ENCODE peak calls at places on chromosomes 3 and 15, in five cellular contexts. T, D, L, B and X are unnamed samples.

GRCh38 chr15:65818927-65819562 is 27.0 kb upstream of the DENND4A start:
- DNase-seq in T (no peak), L (no peak), B (no peak), D (no peak), X (no peak)

GRCh38 chr15:47870956-47871625 is 153.8 kb downstream of the SEMA6D start:
- DNase-seq in L (no peak), D (no peak), T (no peak), B (no peak), X (peak)

GRCh38 chr3:139555249-139555648 is 15.7 kb upstream of the RBP1 start:
- DNase-seq in B (no peak), D (no peak), T (no peak), L (no peak), X (no peak)

GRCh38 chr3:10806001-10806400 is 10.0 kb upstream of the SLC6A11 start:
- DNase-seq in B (no peak), L (no peak), D (no peak), T (no peak), X (no peak)

GRCh38 chr3:126983276-126983652 is 349 bp downstream of the PLXNA1 start:
- DNase-seq in B (no peak), D (no peak), L (no peak), T (no peak), X (no peak)

GRCh38 chr3:184129012-184129411 is 6.1 kb upstream of the EIF2B5 start:
- DNase-seq in D (no peak), T (no peak), B (peak), L (peak), X (no peak)

GRCh38 chr15:69460481-69460880 is 7.9 kb downstream of the RPLP1 start:
- DNase-seq in B (no peak), T (no peak), D (no peak), L (no peak), X (no peak)

GRCh38 chr15:91499774-91500383 is 353.6 kb upstream of the SLCO3A1 start:
- DNase-seq in L (no peak), D (no peak), T (no peak), B (no peak), X (no peak)